ENCODE peak calls at places on chromosome 20, in six cellular contexts. I, B, U, E, Y and L are unnamed samples.

GRCh38 chr20:49310695-49311094 is 32.8 kb upstream of the ZNFX1 start:
- DNase-seq in I (no peak), B (peak), U (no peak), E (no peak), Y (no peak), L (no peak)

GRCh38 chr20:53865905-53866786 is 204.2 kb downstream of the BCAS1 start:
- DNase-seq in I (peak), B (no peak), U (peak), E (peak), Y (no peak), L (no peak)

GRCh38 chr20:20786428-20786827 is 74.0 kb upstream of the RALGAPA2 start:
- DNase-seq in I (no peak), B (no peak), U (no peak), E (no peak), Y (peak), L (no peak)

GRCh38 chr20:57043091-57043490 is 223.3 kb downstream of the BMP7 start:
- DNase-seq in I (no peak), B (no peak), U (peak), E (no peak), Y (no peak), L (no peak)

GRCh38 chr20:53842301-53843099 is 227.9 kb downstream of the BCAS1 start:
- DNase-seq in I (no peak), B (no peak), U (no peak), E (no peak), Y (no peak), L (no peak)

GRCh38 chr20:53917145-53918009 is 153.0 kb downstream of the BCAS1 start:
- DNase-seq in I (peak), B (peak), U (peak), E (no peak), Y (peak), L (no peak)

GRCh38 chr20:59676126-59676876 is 72.0 kb downstream of the PHACTR3 start:
- DNase-seq in I (no peak), B (no peak), U (no peak), E (no peak), Y (no peak), L (no peak)

GRCh38 chr20:40218296-40218955 is 470.6 kb downstream of the MAFB start:
- DNase-seq in I (no peak), B (no peak), U (no peak), E (peak), Y (no peak), L (no peak)

GRCh38 chr20:39538317-39538716 is 576.2 kb downstream of the DHX35 start:
- DNase-seq in I (no peak), B (no peak), U (no peak), E (no peak), Y (no peak), L (no peak)

GRCh38 chr20:18506744-18507143 is 996 bp upstream of the SEC23B start:
- DNase-seq in I (no peak), B (no peak), U (no peak), E (no peak), Y (no peak), L (no peak)

GRCh38 chr20:32432277-32432676 is 74.1 kb downstream of the ASXL1 start:
- DNase-seq in I (no peak), B (no peak), U (no peak), E (no peak), Y (no peak), L (no peak)

GRCh38 chr20:31707994-31708744 is 14.5 kb downstream of the BCL2L1 start:
- DNase-seq in I (no peak), B (no peak), U (no peak), E (no peak), Y (peak), L (no peak)

GRCh38 chr20:48787861-48788375 is 39.9 kb downstream of the PREX1 start:
- DNase-seq in I (no peak), B (peak), U (no peak), E (no peak), Y (no peak), L (peak)

GRCh38 chr20:38242848-38243449 is 17.6 kb downstream of the KIAA1755 start:
- DNase-seq in I (no peak), B (no peak), U (no peak), E (peak), Y (no peak), L (no peak)

DNA sequence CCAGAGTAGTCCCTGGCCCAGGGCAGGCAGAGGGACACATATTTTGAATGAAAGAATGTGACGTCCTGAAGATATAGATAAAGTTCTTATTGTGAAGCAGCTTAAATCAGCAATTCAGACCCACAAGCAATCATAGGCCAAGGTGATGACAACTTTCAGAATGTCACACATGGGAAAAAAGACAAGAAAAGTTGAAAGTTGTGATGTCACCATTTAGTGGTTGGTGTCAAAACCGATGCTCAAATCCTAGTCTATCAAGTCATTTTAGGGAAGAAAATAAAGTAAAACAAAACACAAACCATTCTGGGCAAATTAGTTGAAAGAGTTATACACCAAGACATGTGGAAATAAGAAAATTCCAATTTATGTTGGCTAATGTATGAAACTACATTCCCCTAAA is 710.8 kb downstream of the DOK5 start:
- DNase-seq in I (no peak), B (no peak), U (no peak), E (no peak), Y (no peak), L (no peak)
- H3K4me3 ChIP-seq in I (no peak), B (no peak), U (no peak), E (no peak), Y (no peak), L (no peak)

GRCh38 chr20:46133886-46134654 is 16.0 kb downstream of the CD40 start:
- DNase-seq in I (no peak), B (no peak), U (no peak), E (no peak), Y (no peak), L (no peak)

GRCh38 chr20:46134716-46135115 is 16.6 kb downstream of the CD40 start:
- DNase-seq in I (no peak), B (no peak), U (no peak), E (no peak), Y (no peak), L (no peak)

GRCh38 chr20:46131396-46131795 is 13.3 kb downstream of the CD40 start:
- DNase-seq in I (no peak), B (no peak), U (no peak), E (no peak), Y (no peak), L (peak)

GRCh38 chr20:46130534-46130933 is 12.4 kb downstream of the CD40 start:
- DNase-seq in I (no peak), B (no peak), U (no peak), E (no peak), Y (no peak), L (no peak)

GRCh38 chr20:46132705-46133120 is 14.6 kb downstream of the CD40 start:
- DNase-seq in I (peak), B (peak), U (peak), E (peak), Y (peak), L (no peak)
- TF ChIP-seq CTCF in I (peak), B (peak), U (peak), E (peak), Y (peak), L (peak)

DNA sequence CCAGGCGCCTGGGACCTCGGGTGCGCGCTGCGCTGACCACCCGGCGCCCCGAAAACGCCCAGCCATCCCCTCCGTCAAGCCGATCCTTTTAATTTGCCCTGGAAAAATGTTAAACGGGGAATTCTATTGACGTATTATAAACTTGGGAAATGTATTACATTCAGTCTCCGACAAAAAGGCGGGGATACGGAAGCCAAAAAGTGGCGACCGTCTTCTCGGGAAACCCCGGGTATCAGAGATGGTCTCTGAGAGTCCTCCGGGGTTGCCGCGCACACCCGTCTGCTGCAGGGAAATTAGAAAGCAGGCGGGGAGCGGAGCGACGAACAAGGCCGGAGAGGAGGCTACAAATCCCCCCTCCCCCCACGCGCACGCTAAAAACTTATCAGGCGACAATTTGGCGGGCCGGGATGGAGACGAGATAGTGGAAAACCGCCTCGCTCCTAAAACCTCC is 1.5 kb downstream of the SALL4 start:
- DNase-seq in I (peak), B (no peak), U (no peak), E (peak), Y (peak), L (no peak)
- H3K4me3 ChIP-seq in I (peak), B (peak), U (no peak), E (peak), Y (peak), L (peak)

GRCh38 chr20:17343091-17343490 is 116.3 kb downstream of the PCSK2 start:
- DNase-seq in I (no peak), B (no peak), U (no peak), E (no peak), Y (no peak), L (no peak)
- TF ChIP-seq CTCF in I (no peak), B (no peak), U (no peak), E (no peak), Y (no peak), L (no peak)

GRCh38 chr20:50646483-50646996 is 44.8 kb downstream of the RIPOR3 start:
- DNase-seq in I (no peak), B (peak), U (no peak), E (no peak), Y (no peak), L (peak)

GRCh38 chr20:50636601-50637539 is 54.5 kb downstream of the RIPOR3 start:
- DNase-seq in I (peak), B (no peak), U (no peak), E (no peak), Y (no peak), L (no peak)

GRCh38 chr20:50645253-50646068 is 45.9 kb downstream of the RIPOR3 start:
- DNase-seq in I (peak), B (peak), U (peak), E (peak), Y (peak), L (peak)

GRCh38 chr20:50642288-50642803 is 49.0 kb downstream of the RIPOR3 start:
- DNase-seq in I (no peak), B (no peak), U (no peak), E (peak), Y (no peak), L (no peak)
- H3K4me3 ChIP-seq in I (no peak), B (no peak), U (no peak), E (peak), Y (no peak), L (no peak)

GRCh38 chr20:576156-576555 is 32.6 kb upstream of the CSNK2A1 start:
- DNase-seq in I (no peak), B (no peak), U (no peak), E (no peak), Y (no peak), L (no peak)

GRCh38 chr20:575230-575629 is 31.6 kb upstream of the CSNK2A1 start:
- DNase-seq in I (no peak), B (no peak), U (no peak), E (no peak), Y (no peak), L (no peak)

GRCh38 chr20:573414-574296 is 30.1 kb upstream of the CSNK2A1 start:
- DNase-seq in I (no peak), B (no peak), U (no peak), E (no peak), Y (no peak), L (no peak)

GRCh38 chr20:574297-574942 is 30.8 kb upstream of the CSNK2A1 start:
- DNase-seq in I (no peak), B (no peak), U (no peak), E (peak), Y (no peak), L (no peak)

DNA sequence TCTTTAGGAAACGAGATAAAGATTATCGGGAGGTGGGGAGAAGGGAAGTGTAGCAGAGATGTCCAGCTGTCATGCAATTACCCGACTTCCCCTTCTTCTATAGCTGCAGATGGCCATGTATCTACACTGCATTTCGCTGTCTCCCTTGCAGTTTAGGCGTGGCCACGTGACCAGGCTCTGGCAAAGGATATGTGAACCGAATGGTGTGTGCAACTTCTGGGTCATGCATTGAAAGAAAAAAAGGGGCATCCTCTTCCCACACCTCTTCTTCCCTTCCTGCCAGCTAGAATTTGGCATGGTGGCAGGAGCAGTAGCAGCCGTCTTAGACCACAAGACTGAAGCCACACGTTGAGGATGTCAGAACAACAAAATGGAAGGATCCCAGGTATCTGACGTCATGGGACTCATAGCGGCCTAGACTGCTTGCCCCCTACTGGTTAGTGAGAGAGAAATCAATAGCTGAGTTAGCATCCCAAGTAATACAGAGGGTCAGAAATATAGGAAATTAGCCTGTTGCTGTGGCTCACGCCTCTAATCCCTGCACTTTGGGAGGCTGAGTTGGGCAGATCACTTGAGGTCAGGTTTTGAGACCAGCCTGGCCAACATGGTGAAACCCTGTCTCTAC is 32.8 kb downstream of the TCF15 start:
- DNase-seq in I (peak), B (peak), U (no peak), E (peak), Y (no peak), L (no peak)
- TF ChIP-seq CTCF in I (peak), B (peak), U (no peak), E (peak), Y (no peak), L (peak)

DNA sequence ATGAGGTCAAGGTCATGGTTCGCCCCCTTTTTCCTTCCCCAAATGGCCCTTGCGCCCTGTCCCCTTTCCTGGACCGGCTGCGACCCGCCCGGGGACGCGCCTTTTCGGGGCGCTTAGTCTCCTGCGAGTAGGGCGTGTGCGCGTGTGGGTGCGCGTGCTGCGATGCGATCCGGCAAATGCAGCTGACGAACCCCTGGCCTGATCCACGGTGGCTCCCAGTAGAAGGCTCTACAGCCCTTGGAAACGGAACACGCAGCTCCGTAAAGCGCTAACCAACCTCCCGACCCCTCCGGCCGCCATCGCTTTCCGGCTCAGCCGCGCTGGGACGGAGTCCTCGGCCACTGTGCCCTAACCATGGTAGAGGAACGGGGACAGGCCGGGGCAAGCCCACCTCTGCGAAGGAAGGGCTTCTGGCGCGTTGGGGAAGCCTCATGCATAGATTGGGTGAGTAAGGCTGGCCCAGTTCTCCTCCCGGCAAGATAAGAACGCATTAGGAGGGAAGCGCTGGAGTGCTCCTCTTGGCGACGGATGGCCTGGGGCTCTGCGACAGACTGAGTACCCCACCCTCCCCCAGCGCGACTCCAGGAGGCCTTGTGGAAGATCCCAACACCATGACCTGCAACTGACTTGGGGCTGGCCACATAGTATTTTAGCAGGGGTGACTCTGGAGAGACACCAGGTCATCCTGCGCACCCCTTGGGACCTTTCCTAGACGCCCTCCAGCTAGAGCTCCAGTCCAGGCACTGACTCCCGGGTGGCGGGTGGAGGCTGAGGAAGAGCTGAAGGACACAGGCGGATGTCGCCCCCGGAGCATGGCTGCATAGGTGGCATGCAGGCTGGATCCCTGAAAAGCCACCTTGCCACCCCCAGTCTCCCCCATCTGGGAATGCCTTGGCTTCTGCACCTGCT is 1.1 kb upstream of the SLC4A11 start:
- DNase-seq in I (no peak), B (peak), U (no peak), E (peak), Y (no peak), L (no peak)
- H3K4me3 ChIP-seq in I (peak), B (peak), U (peak), E (peak), Y (peak), L (peak)

DNA sequence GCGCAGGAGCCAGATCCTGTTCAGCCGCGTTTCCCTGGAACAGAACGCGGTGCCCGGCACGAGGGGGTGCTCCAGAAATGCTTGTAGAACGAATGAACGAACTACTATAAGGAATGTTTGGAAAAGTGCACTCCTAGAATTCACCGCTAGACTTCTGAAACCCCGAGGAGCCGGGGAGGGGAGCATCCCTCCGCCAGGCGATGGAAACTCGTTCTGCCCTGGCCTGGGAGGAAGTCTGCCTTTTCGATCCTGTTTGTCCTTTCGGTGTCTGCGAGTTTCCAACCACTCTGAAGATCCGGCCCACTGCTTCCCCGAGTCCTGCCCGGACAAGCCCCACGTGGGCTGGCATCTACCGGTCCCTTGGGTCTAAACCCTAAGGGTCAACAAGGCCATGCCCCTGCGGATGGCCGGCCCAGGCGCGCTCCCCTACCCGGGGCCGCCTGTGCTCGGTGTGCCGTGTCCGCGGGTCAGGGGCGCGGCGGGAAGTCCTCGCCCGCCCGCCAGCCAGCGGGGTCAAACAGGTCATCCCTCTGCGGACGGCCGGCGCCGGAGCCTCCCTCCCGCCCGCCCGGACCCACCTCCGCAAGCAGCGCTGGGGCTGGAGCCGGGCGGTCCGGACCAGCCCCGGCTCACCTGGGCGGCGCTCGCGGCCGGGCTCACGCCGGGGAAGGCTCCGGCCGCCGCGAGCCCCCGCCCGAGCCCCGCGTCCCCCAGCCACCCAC is 521 bp downstream of the SULF2 start:
- DNase-seq in I (peak), B (peak), U (peak), E (peak), Y (peak), L (no peak)
- TF ChIP-seq CTCF in I (peak), B (peak), U (peak), E (peak), Y (peak), L (peak)

GRCh38 chr20:25148982-25149846 is 46.3 kb upstream of the ENTPD6 start:
- DNase-seq in I (no peak), B (peak), U (no peak), E (no peak), Y (no peak), L (no peak)
- H3K4me3 ChIP-seq in I (peak), B (no peak), U (peak), E (no peak), Y (no peak), L (no peak)